ENCODE peak calls at places on chromosomes 3 and 15, in eight cellular contexts. F, Q, O, D, L, G, M and J are unnamed samples.

GRCh38 chr3:128144512-128144911 is 8.8 kb upstream of the EEFSEC start:
- DNase-seq in Q (no peak), D (no peak), O (no peak), G (no peak), M (no peak), F (no peak), L (no peak), J (no peak)

GRCh38 chr3:98730338-98730737 is 32.8 kb upstream of the ST3GAL6 start:
- DNase-seq in L (no peak), D (no peak), G (no peak), Q (no peak), F (no peak), O (no peak), M (no peak), J (peak; percentile 29)

GRCh38 chr3:20380310-20380709 is 194.3 kb upstream of the SGO1 start:
- DNase-seq in D (no peak), F (no peak), Q (no peak), M (no peak), O (no peak), G (no peak), L (no peak), J (no peak)

GRCh38 chr3:196774191-196774820 is 34.6 kb downstream of the PAK2 start:
- DNase-seq in L (no peak), G (no peak), F (no peak), Q (no peak), D (no peak), M (no peak), O (no peak), J (no peak)

GRCh38 chr15:94411279-94411678 is 179.9 kb downstream of the MCTP2 start:
- DNase-seq in O (no peak), Q (no peak), M (no peak), F (no peak), D (peak; percentile 100), G (no peak), L (no peak), J (no peak)

GRCh38 chr3:114057011-114057347 is 442 bp downstream of the QTRT2 start:
- DNase-seq in M (no peak), L (no peak), F (no peak), D (no peak), G (peak; percentile 16), O (no peak), Q (no peak), J (no peak)

GRCh38 chr3:178684881-178685590 is 148.8 kb downstream of the KCNMB2 start:
- DNase-seq in O (no peak), M (no peak), Q (no peak), D (no peak), L (no peak), F (no peak), G (no peak), J (no peak)

GRCh38 chr3:16884084-16884747 is 539 bp upstream of the PLCL2 start:
- DNase-seq in D (no peak), O (peak; percentile 29), L (peak; percentile 68), F (peak; percentile 78), G (peak; percentile 92), M (no peak), Q (peak; percentile 62), J (peak; percentile 59)

GRCh38 chr3:127887321-127887720 is 27.7 kb upstream of the KBTBD12 start:
- DNase-seq in G (no peak), Q (no peak), D (no peak), L (no peak), O (no peak), M (no peak), F (no peak), J (no peak)

GRCh38 chr15:70633394-70633793 is 130.0 kb downstream of the UACA start:
- DNase-seq in M (no peak), F (peak; percentile 43), O (no peak), Q (peak; percentile 59), D (no peak), G (no peak), L (no peak), J (no peak)

GRCh38 chr15:36332896-36333295 is 246.5 kb upstream of the CDIN1 start:
- DNase-seq in O (no peak), D (no peak), L (no peak), Q (no peak), G (no peak), M (no peak), F (no peak), J (no peak)

GRCh38 chr15:100131321-100132224 is 210.2 kb downstream of the ADAMTS17 start:
- DNase-seq in M (no peak), G (peak; percentile 69), Q (peak; percentile 64), O (peak; percentile 25), F (peak; percentile 72), L (no peak), D (no peak), J (peak; percentile 61)

GRCh38 chr3:138034918-138035317 is 25.0 kb downstream of the CLDN18 start:
- DNase-seq in F (no peak), D (no peak), O (no peak), Q (no peak), L (no peak), G (no peak), M (no peak), J (no peak)

GRCh38 chr3:23888617-23889228 is 28.1 kb downstream of the NKIRAS1 start:
- DNase-seq in O (no peak), F (no peak), L (no peak), D (peak; percentile 4), Q (peak; percentile 69), M (no peak), G (no peak), J (no peak)

GRCh38 chr15:79430901-79431635 is 1.1 kb upstream of the MINAR1 start:
- DNase-seq in Q (peak; percentile 7), F (no peak), D (no peak), M (no peak), G (no peak), L (no peak), O (no peak), J (no peak)

GRCh38 chr3:13934813-13935212 is 54.9 kb upstream of the WNT7A start:
- DNase-seq in M (no peak), D (no peak), L (no peak), O (no peak), Q (no peak), G (no peak), F (no peak), J (no peak)

GRCh38 chr3:62723171-62723570 is 152.0 kb downstream of the CADPS start:
- DNase-seq in G (no peak), D (no peak), Q (no peak), O (no peak), F (no peak), M (no peak), L (no peak), J (no peak)

GRCh38 chr3:42198709-42199108 is 67.3 kb downstream of the CCK start:
- DNase-seq in G (no peak), M (no peak), L (no peak), O (no peak), D (no peak), F (no peak), Q (no peak), J (no peak)

GRCh38 chr3:151075869-151076573 is 9.4 kb upstream of the MED12L start:
- DNase-seq in O (no peak), D (no peak), Q (no peak), G (no peak), M (no peak), F (no peak), L (no peak), J (no peak)

GRCh38 chr15:53114960-53115359 is 324.8 kb upstream of the ONECUT1 start:
- DNase-seq in M (no peak), G (no peak), O (no peak), L (no peak), Q (no peak), F (no peak), D (no peak), J (no peak)

GRCh38 chr15:27036210-27036609 is 65.2 kb downstream of the GABRG3 start:
- DNase-seq in Q (no peak), M (no peak), F (no peak), O (no peak), D (no peak), L (no peak), G (no peak), J (no peak)

GRCh38 chr15:34304613-34305012 is 33.0 kb downstream of the SLC12A6 start:
- DNase-seq in G (no peak), D (no peak), F (no peak), M (no peak), O (no peak), L (no peak), Q (peak; percentile 43), J (no peak)

GRCh38 chr15:50257924-50258323 is 7.6 kb downstream of the HDC start:
- DNase-seq in F (no peak), L (no peak), Q (peak; percentile 25), G (no peak), D (no peak), O (no peak), M (no peak), J (peak; percentile 45)

GRCh38 chr3:39531066-39531465 is 63.6 kb downstream of the MOBP start:
- DNase-seq in G (no peak), D (no peak), M (no peak), F (no peak), L (no peak), Q (no peak), O (no peak), J (no peak)

GRCh38 chr15:25477816-25478215 is 39.0 kb upstream of the UBE3A start:
- DNase-seq in L (no peak), G (no peak), F (no peak), O (no peak), Q (no peak), D (no peak), M (no peak), J (no peak)

GRCh38 chr3:41290736-41291135 is 91.4 kb downstream of the CTNNB1 start:
- DNase-seq in L (no peak), M (no peak), F (no peak), G (no peak), Q (peak; percentile 32), D (no peak), O (no peak), J (no peak)